ENCODE peak calls at places on chromosomes 5 and 9, in six cellular contexts. T, N, F, B, A and X are unnamed samples.

GRCh38 chr5:123937230-123937629 is 425.3 kb downstream of the CSNK1G3 start:
- DNase-seq in N (peak), A (peak), T (peak), F (no peak), B (peak), X (peak)

GRCh38 chr5:143837306-143837848 is 25.4 kb downstream of the HMHB1 start:
- DNase-seq in F (no peak), A (peak), B (no peak), N (no peak), T (no peak), X (no peak)

GRCh38 chr9:136329636-136330405 is 2.5 kb downstream of the GPSM1 start:
- DNase-seq in N (no peak), T (no peak), B (no peak), A (no peak), F (no peak), X (no peak)

GRCh38 chr9:135804588-135805421 is 102.5 kb downstream of the CAMSAP1 start:
- DNase-seq in N (no peak), A (no peak), T (no peak), B (no peak), F (no peak), X (no peak)

GRCh38 chr5:151678146-151678545 is 8.6 kb downstream of the SPARC start:
- DNase-seq in B (no peak), A (no peak), T (no peak), F (no peak), N (no peak), X (no peak)

GRCh38 chr5:141848771-141849370 is 29.3 kb downstream of the PCDH1 start:
- DNase-seq in A (no peak), B (peak), F (peak), N (peak), T (peak), X (peak)

GRCh38 chr5:24643880-24644279 is 898 bp downstream of the CDH10 start:
- DNase-seq in T (no peak), F (no peak), A (no peak), N (no peak), B (peak), X (no peak)

GRCh38 chr5:84181093-84181492 is 203.6 kb downstream of the EDIL3 start:
- DNase-seq in B (no peak), T (no peak), N (no peak), F (no peak), A (no peak), X (no peak)

GRCh38 chr9:114693248-114693895 is 11.4 kb upstream of the TEX48 start:
- DNase-seq in F (no peak), T (no peak), N (no peak), B (no peak), A (no peak), X (no peak)

GRCh38 chr5:39447059-39447458 is 22.3 kb upstream of the DAB2 start:
- DNase-seq in T (no peak), F (no peak), A (no peak), B (no peak), N (no peak), X (peak)

GRCh38 chr9:13013976-13014375 is 239.2 kb downstream of the LURAP1L start:
- DNase-seq in A (no peak), B (no peak), T (no peak), N (no peak), F (no peak), X (no peak)

DNA sequence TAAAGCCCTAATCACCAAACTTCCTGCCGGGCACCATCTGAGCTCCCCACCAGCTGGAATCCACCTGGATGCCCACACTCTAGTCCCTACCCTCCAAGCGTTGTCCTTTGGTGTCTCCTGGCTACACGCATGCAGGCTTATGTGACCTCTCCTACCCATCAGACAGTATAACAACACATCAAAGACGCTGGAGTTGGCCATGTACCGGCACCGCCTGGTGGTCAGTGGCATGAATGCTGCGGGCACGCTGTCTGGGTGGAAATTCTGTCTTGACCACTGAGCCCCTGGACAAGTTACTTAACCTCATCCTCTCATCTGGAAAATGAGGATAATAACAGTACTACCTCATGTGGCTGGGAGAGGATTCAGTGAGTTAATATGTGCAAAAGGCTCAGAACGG is 23.4 kb upstream of the CORO2A start:
- DNase-seq in A (no peak), N (peak), B (no peak), T (peak), F (no peak), X (no peak)
- TF ChIP-seq CTCF in A (peak), N (peak), B (peak), T (peak), F (peak), X (no peak)

DNA sequence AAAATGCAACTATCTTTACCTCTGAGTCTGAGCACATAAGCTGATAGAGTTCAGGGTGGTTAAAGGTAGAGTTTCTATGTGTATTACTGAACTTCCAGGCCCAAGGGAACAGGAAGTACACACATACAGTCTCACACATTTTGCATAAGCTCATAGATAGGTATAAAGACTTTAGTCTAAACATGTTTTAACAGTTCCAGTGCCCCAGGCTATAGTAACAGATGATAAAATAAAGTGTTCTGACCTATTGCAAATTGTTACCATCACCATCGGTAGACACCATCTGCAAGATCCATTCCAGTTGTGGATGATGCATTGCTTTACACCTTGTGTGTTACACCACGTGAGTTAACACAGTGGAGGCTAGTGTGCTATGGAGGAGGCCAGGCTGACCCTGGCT is 95.8 kb downstream of the TMEM174 start:
- DNase-seq in B (peak), T (no peak), N (no peak), F (no peak), A (no peak), X (no peak)
- TF ChIP-seq CTCF in B (no peak), T (no peak), N (no peak), F (no peak), A (no peak), X (no peak)

DNA sequence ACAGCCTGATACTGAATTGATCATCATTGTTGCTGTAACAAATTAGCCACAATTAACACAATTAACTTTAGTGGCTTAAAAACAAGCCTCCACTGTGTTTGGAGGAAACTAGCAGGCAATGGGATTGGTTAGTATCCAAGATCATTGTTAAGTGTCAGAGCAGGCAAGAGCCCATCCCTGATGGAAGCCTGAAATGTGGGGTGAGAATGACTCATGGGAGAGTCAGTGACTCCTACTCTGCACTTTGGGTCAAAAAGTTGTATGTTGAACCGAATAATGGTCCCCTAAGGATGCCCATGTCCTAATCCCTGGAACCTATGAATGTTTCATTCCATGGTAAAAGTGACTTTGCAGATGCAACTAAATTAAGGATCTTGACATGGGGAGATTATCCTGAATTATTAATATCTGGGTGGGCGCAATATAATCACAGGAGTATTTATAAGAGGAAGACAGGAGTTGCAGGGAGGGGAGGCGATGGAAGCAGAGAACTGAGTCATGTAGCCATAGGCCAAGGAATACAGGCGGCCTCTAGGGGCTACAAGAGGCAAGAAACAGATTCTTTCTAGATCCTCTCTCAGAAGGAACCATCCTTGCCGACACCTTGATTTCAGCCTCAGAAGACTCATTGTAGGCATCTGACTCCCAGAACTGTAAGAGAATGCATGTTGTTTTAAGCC is 28.8 kb downstream of the ALG2 start:
- DNase-seq in B (peak), N (no peak), T (no peak), F (no peak), A (no peak), X (peak)
- TF ChIP-seq CTCF in B (peak), N (no peak), T (peak), F (peak), A (no peak), X (peak)

DNA sequence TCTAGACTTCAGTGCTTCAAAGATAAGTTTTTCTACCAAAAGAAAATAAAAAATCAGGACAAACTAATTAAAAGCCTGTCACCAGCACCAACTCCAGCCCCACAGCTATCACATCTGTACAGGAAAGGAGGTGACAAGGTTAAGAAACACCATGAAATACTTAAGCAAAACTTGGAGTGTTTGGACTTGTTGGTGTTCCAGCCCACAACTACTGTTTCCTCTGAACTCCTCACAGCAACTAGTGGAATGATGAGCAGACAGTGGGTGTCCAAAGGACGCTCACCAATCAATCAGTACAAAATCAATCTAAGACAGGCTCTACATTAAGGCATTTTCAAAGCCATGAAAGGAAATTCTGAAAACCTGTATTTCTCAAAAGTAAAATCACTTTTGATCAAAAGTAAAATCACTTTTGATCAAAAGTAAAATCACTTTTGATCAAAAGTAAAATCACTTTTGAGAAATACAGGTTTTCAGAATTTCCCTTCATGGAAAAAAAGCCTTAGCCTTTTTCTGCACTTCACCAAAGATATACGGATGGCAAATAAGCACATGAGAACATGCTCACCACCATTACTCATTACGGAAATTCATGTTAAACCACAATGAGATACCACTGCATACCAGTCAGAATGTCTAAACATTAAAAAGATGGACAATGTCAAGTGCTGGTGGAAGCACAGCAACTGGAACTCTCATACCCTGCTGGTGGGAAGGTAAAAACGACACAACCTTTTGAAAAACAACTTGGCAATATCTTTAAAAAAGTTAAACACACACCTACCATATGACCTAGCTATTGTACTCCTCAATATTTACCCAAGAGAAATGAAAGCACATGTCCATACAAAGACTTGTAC is 79.7 kb downstream of the MED27 start:
- DNase-seq in A (no peak), N (no peak), T (no peak), B (peak), F (no peak), X (peak)
- TF ChIP-seq CTCF in A (no peak), N (no peak), T (no peak), B (peak), F (no peak), X (no peak)